ENCODE peak calls at places on chromosome 17, in ten cellular contexts. E is stomach, F is left lung, V is Peyer's patch, Z is mucosa of descending colon, N is uterus, R is upper lobe of right lung, C is neural progenitor cell, Y is A549, B is thyroid gland. X is an unnamed sample. For H3K4me1, the result is how much of the 10 kb centered on the place peaks cover.

GRCh38 chr17:35291802-35292201 is 48.9 kb downstream of the SLFN5 start:
- DNase-seq in E (no peak), F (no peak), V (no peak), Z (no peak), N (no peak), R (no peak), C (no peak), Y (no peak), B (no peak), X (no peak)

GRCh38 chr17:6555331-6556120 is 829 bp downstream of the PITPNM3 start:
- DNase-seq in E (peak), F (no peak), V (peak), Z (peak), N (no peak), R (peak), C (peak), Y (no peak), B (peak), X (no peak)

GRCh38 chr17:10117581-10118001 is 80.8 kb downstream of the GAS7 start:
- DNase-seq in E (no peak), F (no peak), V (peak), Z (no peak), N (no peak), R (peak), C (no peak), Y (no peak), B (no peak), X (no peak)

GRCh38 chr17:8082312-8082711 is 5.2 kb downstream of the ALOX12B start:
- DNase-seq in E (no peak), F (no peak), V (no peak), Z (no peak), N (no peak), R (no peak), C (no peak), Y (no peak), B (no peak), X (no peak)

GRCh38 chr17:77723909-77724875 is 234.3 kb upstream of the TNRC6C start:
- DNase-seq in E (no peak), F (no peak), V (no peak), Z (no peak), N (no peak), R (no peak), C (no peak), Y (no peak), B (no peak), X (peak)

GRCh38 chr17:6755281-6755680 is 565 bp upstream of the XAF1 start:
- DNase-seq in E (no peak), F (no peak), V (no peak), Z (no peak), N (peak), R (no peak), C (peak), Y (no peak), B (no peak), X (no peak)

GRCh38 chr17:11391134-11391533 is 150.1 kb downstream of the SHISA6 start:
- DNase-seq in E (no peak), F (no peak), V (no peak), Z (no peak), N (no peak), R (no peak), C (peak), Y (no peak), B (no peak), X (no peak)

GRCh38 chr17:57256708-57257112 is 387 bp downstream of the MSI2 start:
- DNase-seq in E (no peak), F (no peak), V (peak), Z (no peak), N (peak), R (peak), C (peak), Y (no peak), B (peak), X (no peak)

GRCh38 chr17:9839433-9839832 is 13.7 kb downstream of the GLP2R start:
- DNase-seq in E (no peak), F (no peak), V (peak), Z (no peak), N (no peak), R (no peak), C (no peak), Y (peak), B (no peak), X (peak)

GRCh38 chr17:38879878-38880727 is 10.2 kb downstream of the LASP1 start:
- DNase-seq in E (no peak), F (no peak), V (no peak), Z (no peak), N (peak), R (no peak), C (peak), Y (peak), B (peak), X (no peak)

GRCh38 chr17:17781591-17782424 is 55.0 kb downstream of the SREBF1 start:
- DNase-seq in E (peak), F (no peak), V (peak), Z (peak), N (peak), R (peak), C (peak), Y (peak), B (peak), X (no peak)

GRCh38 chr17:81518785-81519283 is 6.2 kb upstream of the ACTG1 start:
- DNase-seq in E (peak), F (peak), V (peak), Z (peak), N (peak), R (peak), C (peak), Y (peak), B (peak), X (no peak)

GRCh38 chr17:43908111-43908721 is 880 bp upstream of the MPP2 start:
- DNase-seq in E (peak), F (no peak), V (peak), Z (peak), N (peak), R (no peak), C (peak), Y (peak), B (peak), X (no peak)

GRCh38 chr17:72295916-72296315 is 175.1 kb downstream of the SOX9 start:
- DNase-seq in E (no peak), F (no peak), V (no peak), Z (no peak), N (no peak), R (no peak), C (no peak), Y (no peak), B (no peak), X (no peak)

GRCh38 chr17:63834431-63835166 is 7.1 kb upstream of the FTSJ3 start:
- DNase-seq in E (peak), F (no peak), V (peak), Z (peak), N (no peak), R (no peak), C (peak), Y (peak), B (peak), X (no peak)

GRCh38 chr17:13835151-13835550 is 233.4 kb upstream of the HS3ST3A1 start:
- DNase-seq in E (no peak), F (no peak), V (no peak), Z (no peak), N (no peak), R (no peak), C (no peak), Y (no peak), B (no peak), X (no peak)

GRCh38 chr17:8004899-8005298 is 2.5 kb downstream of the GUCY2D start:
- DNase-seq in E (no peak), F (no peak), V (no peak), Z (no peak), N (no peak), R (peak), C (no peak), Y (no peak), B (no peak), X (no peak)

GRCh38 chr17:73974536-73974935 is 228.9 kb upstream of the RPL38 start:
- DNase-seq in E (no peak), F (no peak), V (no peak), Z (no peak), N (no peak), R (no peak), C (no peak), Y (no peak), B (no peak), X (no peak)

GRCh38 chr17:73973881-73974409 is 229.5 kb upstream of the RPL38 start:
- DNase-seq in E (no peak), F (no peak), V (no peak), Z (no peak), N (no peak), R (peak), C (no peak), Y (no peak), B (no peak), X (no peak)

GRCh38 chr17:73969956-73970355 is 233.5 kb upstream of the RPL38 start:
- DNase-seq in E (no peak), F (peak), V (no peak), Z (no peak), N (no peak), R (peak), C (no peak), Y (no peak), B (no peak), X (no peak)

GRCh38 chr17:73972901-73973300 is 230.6 kb upstream of the RPL38 start:
- DNase-seq in E (no peak), F (no peak), V (no peak), Z (no peak), N (no peak), R (peak), C (no peak), Y (no peak), B (no peak), X (no peak)

DNA sequence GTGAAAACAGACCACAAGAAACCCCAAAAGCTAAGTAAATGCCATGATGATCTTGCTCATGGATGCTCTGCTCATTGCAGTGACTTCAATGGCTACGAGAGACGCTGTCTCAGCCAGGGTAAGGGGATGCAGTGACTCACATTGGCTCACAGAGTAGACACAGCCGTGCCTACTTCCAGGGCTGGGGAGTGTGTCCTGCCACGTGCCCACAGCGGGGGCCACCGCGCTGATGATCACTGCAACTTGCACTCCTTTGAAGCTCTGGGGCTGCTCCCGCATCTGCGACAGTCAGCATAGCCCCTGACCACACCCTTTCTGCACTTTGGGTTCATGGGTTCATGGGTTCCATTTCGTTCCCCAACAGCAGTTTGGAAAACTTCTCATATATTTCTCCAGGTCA is 231.4 kb upstream of the RPL38 start:
- DNase-seq in E (no peak), F (no peak), V (no peak), Z (no peak), N (no peak), R (peak), C (no peak), Y (no peak), B (no peak), X (no peak)
- H3K4me1 ChIP-seq in E (under half), F (under half), V (under half), Z (under half), N (under half), R (under half), C (under half), Y (under half), B (under half), X (under half)

GRCh38 chr17:67276075-67276474 is 31.1 kb upstream of the HELZ start:
- DNase-seq in E (no peak), F (no peak), V (no peak), Z (no peak), N (no peak), R (no peak), C (peak), Y (no peak), B (no peak), X (no peak)
- TF ChIP-seq CTCF in E (no peak), F (no peak), V (no peak), Z (no peak), N (no peak), R (peak), C (peak), Y (no peak), B (no peak), X (no peak)

GRCh38 chr17:42191209-42191608 is 3.1 kb downstream of the GHDC start:
- DNase-seq in E (no peak), F (no peak), V (no peak), Z (no peak), N (no peak), R (no peak), C (no peak), Y (no peak), B (no peak), X (no peak)
- H3K4me1 ChIP-seq in E (under half), F (under half), V (under half), Z (under half), N (under half), R (under half), C (under half), Y (under half), B (under half), X (under half)

DNA sequence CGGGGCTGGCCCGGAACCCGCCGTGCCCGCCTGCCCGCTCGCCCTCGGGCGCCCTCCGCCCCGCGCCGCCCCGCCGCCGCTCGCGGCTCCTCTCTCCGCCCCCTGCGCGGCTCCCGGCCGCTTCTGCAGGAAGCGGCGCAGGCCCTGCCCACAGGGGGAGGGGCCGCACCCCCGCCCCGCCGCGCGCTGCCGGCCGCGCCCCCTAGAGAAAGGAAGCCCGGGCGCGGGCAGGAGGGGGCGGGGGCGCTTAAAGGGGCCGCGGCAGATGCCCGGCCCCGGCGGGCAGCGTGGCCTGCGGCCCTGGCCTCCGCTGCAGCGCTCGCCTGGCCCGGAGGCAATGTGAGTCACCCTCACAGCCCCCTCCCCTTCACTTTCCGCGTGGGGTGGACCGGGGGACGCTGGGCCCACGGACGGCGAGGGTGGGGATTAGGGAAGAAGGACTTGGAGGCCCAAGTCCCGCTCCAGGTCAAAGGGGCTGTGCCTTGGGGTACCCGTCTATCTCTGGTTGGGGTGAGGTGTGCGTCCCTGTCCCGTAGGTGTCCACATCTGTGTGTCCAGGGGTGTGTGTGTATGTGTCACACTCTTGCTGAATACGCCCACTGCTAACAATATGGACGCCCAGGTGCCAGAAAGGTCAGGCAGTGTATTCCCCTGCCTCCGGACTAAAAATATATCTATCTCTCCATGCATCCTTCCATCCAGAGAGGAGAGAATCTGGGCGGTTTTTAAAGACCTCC is at the start of gene GIT1:
- DNase-seq in E (peak), F (peak), V (peak), Z (peak), N (peak), R (peak), C (peak), Y (peak), B (peak), X (no peak)
- TF ChIP-seq CTCF in E (no peak), F (no peak), V (no peak), Z (no peak), N (peak), R (no peak), C (no peak), Y (no peak), B (no peak), X (no peak)

DNA sequence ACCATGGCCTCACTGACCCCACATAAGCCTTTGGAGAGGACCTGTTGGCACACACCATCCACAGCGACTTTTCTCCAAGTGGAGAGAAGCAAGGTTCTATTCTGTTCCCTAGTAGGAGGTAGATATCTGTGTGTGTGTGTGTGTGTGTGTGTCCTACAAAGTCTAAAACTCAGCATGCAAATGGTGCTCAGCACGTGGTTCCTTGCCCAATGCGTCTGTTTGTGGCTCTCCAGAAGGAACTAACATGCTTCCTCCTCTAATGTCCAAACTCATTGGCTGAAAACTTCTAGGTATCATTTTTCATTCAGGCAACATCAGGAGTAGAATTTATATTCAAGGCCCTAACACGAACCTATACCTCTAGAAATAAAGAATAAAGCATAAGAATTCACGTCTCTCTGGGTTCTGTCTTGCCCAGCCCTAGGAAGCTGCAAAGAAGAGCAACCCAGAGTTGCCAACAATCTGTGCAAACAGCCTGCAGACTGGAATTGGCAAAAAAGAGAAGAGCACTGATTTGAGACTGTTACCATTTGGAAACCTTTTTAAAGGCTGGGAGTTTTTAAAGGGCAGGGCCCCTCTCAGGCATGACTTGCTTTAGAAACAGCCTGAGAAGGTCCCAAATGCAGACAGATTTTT is 25.5 kb downstream of the MAP3K14 start:
- DNase-seq in E (no peak), F (no peak), V (peak), Z (no peak), N (no peak), R (no peak), C (no peak), Y (no peak), B (peak), X (no peak)
- H3K4me1 ChIP-seq in E (half or more), F (half or more), V (under half), Z (under half), N (under half), R (half or more), C (under half), Y (half or more), B (half or more), X (half or more)

GRCh38 chr17:12688382-12688781 is 22.7 kb downstream of the MYOCD start:
- DNase-seq in E (no peak), F (no peak), V (no peak), Z (no peak), N (no peak), R (no peak), C (no peak), Y (no peak), B (no peak), X (no peak)
- TF ChIP-seq CTCF in E (no peak), F (no peak), V (no peak), Z (no peak), N (no peak), R (no peak), C (no peak), Y (no peak), B (no peak), X (no peak)

GRCh38 chr17:76432712-76433336 is 20.1 kb downstream of the UBE2O start:
- DNase-seq in E (no peak), F (no peak), V (no peak), Z (no peak), N (no peak), R (no peak), C (peak), Y (no peak), B (no peak), X (no peak)

GRCh38 chr17:76434870-76435269 is 18.1 kb downstream of the UBE2O start:
- DNase-seq in E (no peak), F (no peak), V (no peak), Z (no peak), N (no peak), R (no peak), C (no peak), Y (no peak), B (no peak), X (no peak)

GRCh38 chr17:76431509-76431908 is 21.4 kb downstream of the UBE2O start:
- DNase-seq in E (no peak), F (no peak), V (no peak), Z (no peak), N (no peak), R (no peak), C (no peak), Y (no peak), B (no peak), X (no peak)

GRCh38 chr17:76433693-76434092 is 19.3 kb downstream of the UBE2O start:
- DNase-seq in E (no peak), F (no peak), V (no peak), Z (no peak), N (no peak), R (no peak), C (no peak), Y (no peak), B (no peak), X (no peak)

DNA sequence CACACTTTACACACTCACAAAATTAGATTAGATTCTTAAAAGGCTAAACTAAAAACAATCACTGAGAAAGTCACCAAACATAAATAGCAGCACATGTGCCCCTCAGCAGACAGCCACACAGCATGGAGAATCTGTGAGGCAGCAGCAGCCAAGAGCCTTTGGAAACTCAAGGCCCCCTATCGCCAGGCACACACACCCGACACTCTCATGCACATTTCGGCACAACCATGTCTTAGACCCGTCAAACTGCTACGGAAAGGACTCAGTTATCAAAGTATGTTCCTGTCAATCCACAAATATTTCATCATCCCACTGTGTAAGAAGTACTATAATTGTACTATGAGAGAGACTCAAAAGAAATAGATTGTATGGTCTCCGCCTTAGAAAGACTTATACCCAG is 20.9 kb downstream of the UBE2O start:
- DNase-seq in E (no peak), F (no peak), V (no peak), Z (no peak), N (no peak), R (no peak), C (no peak), Y (no peak), B (no peak), X (no peak)
- H3K4me1 ChIP-seq in E (under half), F (under half), V (under half), Z (under half), N (under half), R (under half), C (under half), Y (under half), B (under half), X (under half)

GRCh38 chr17:79918581-79919163 is 79.4 kb upstream of the CBX4 start:
- DNase-seq in E (no peak), F (no peak), V (no peak), Z (no peak), N (no peak), R (no peak), C (no peak), Y (no peak), B (no peak), X (no peak)
- TF ChIP-seq CTCF in E (no peak), F (no peak), V (no peak), Z (no peak), N (no peak), R (no peak), C (no peak), Y (no peak), B (no peak), X (no peak)